ENCODE peak calls at places on chromosomes 3 and 15, in four cellular contexts. One of them, this sample, is unnamed.

GRCh38 chr15:88707766-88708165 is 69.0 kb downstream of the ISG20 start:
- DNase-seq in AG04450: no peak
- DNase-seq in GM23338: no peak
- DNase-seq in right atrium auricular region: no peak
- DNase-seq in this sample: no peak

GRCh38 chr3:18440053-18440768 is 15.1 kb upstream of the SATB1 start:
- DNase-seq in AG04450: no peak
- DNase-seq in right atrium auricular region: no peak
- DNase-seq in GM23338: no peak
- DNase-seq in this sample: peak; percentile 19

GRCh38 chr15:100279849-100280248 is 61.9 kb downstream of the ADAMTS17 start:
- DNase-seq in right atrium auricular region: no peak
- DNase-seq in AG04450: no peak
- DNase-seq in GM23338: no peak
- DNase-seq in this sample: no peak

GRCh38 chr3:190339130-190339529 is 16.9 kb upstream of the CLDN1 start:
- DNase-seq in GM23338: peak; percentile 6
- DNase-seq in right atrium auricular region: no peak
- DNase-seq in AG04450: no peak
- DNase-seq in this sample: peak; percentile 49

GRCh38 chr3:47578691-47579632 is at the start of gene CSPG5:
- DNase-seq in right atrium auricular region: no peak
- DNase-seq in GM23338: peak; percentile 59
- DNase-seq in AG04450: no peak
- DNase-seq in this sample: no peak

GRCh38 chr3:43770426-43771103 is 79.8 kb downstream of the ABHD5 start:
- DNase-seq in right atrium auricular region: peak; percentile 92
- DNase-seq in AG04450: no peak
- DNase-seq in GM23338: no peak
- DNase-seq in this sample: peak; percentile 50

GRCh38 chr15:77569647-77570186 is 63.0 kb downstream of the LINGO1 start:
- DNase-seq in right atrium auricular region: no peak
- DNase-seq in AG04450: no peak
- DNase-seq in GM23338: no peak
- DNase-seq in this sample: no peak

GRCh38 chr15:74614744-74615312 is 808 bp upstream of the CLK3 start:
- DNase-seq in AG04450: no peak
- DNase-seq in right atrium auricular region: peak; percentile 82
- DNase-seq in GM23338: peak; percentile 66
- DNase-seq in this sample: peak; percentile 68

GRCh38 chr3:31546152-31546551 is 13.4 kb downstream of the STT3B start:
- DNase-seq in right atrium auricular region: no peak
- DNase-seq in AG04450: no peak
- DNase-seq in GM23338: peak; percentile 39
- DNase-seq in this sample: no peak

GRCh38 chr3:152268501-152269422 is at the start of gene MBNL1:
- DNase-seq in right atrium auricular region: peak; percentile 88
- DNase-seq in AG04450: peak; percentile 27
- DNase-seq in GM23338: peak; percentile 75
- DNase-seq in this sample: peak; percentile 79

GRCh38 chr15:67836477-67836876 is 3.4 kb downstream of the RNU6-1 start:
- DNase-seq in AG04450: no peak
- DNase-seq in right atrium auricular region: no peak
- DNase-seq in GM23338: peak; percentile 85
- DNase-seq in this sample: peak; percentile 62

GRCh38 chr15:86284630-86285029 is 205.0 kb downstream of the AGBL1 start:
- DNase-seq in right atrium auricular region: no peak
- DNase-seq in GM23338: no peak
- DNase-seq in AG04450: no peak
- DNase-seq in this sample: no peak

GRCh38 chr3:89223188-89223587 is 115.8 kb downstream of the EPHA3 start:
- DNase-seq in AG04450: no peak
- DNase-seq in GM23338: no peak
- DNase-seq in right atrium auricular region: no peak
- DNase-seq in this sample: no peak

GRCh38 chr15:62809106-62809967 is 233.2 kb upstream of the TPM1 start:
- DNase-seq in right atrium auricular region: no peak
- DNase-seq in GM23338: no peak
- DNase-seq in AG04450: peak; percentile 46
- DNase-seq in this sample: no peak

GRCh38 chr15:70447927-70448698 is 315.2 kb downstream of the UACA start:
- DNase-seq in right atrium auricular region: no peak
- DNase-seq in GM23338: peak; percentile 38
- DNase-seq in AG04450: no peak
- DNase-seq in this sample: no peak

DNA sequence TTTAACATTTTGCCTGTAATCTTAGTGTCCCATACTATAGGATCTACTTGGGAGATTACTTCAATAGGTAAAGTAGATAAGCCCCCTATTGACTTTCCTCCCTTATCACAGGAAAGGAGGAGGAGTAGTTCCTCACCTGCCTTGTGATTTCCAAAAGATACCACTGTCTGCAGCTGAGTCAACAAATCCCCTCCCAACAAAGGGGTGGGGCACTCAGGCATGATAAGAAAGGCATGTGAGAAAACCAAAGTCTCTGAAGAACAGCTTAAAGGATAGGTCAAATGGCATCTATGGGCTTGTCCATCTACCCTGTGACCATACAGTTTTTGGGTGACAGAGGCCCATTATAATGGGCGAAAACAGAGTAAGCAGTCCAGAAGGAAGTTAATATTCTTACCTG is 71.3 kb upstream of the WNT7A start:
- DNase-seq in right atrium auricular region: no peak
- DNase-seq in GM23338: no peak
- DNase-seq in AG04450: no peak
- DNase-seq in this sample: no peak
- H3K4me3 ChIP-seq in right atrium auricular region: no peak overlapping the region
- H3K4me3 ChIP-seq in GM23338: no peak overlapping the region
- H3K4me3 ChIP-seq in AG04450: no peak overlapping the region
- H3K4me3 ChIP-seq in this sample: no peak overlapping the region

GRCh38 chr15:40923551-40923950 is 5.6 kb upstream of the DLL4 start:
- DNase-seq in AG04450: no peak
- DNase-seq in right atrium auricular region: no peak
- DNase-seq in GM23338: no peak
- DNase-seq in this sample: no peak

GRCh38 chr15:40926659-40927496 is 2.3 kb upstream of the DLL4 start:
- DNase-seq in right atrium auricular region: no peak
- DNase-seq in AG04450: no peak
- DNase-seq in GM23338: peak; percentile 64
- DNase-seq in this sample: no peak

GRCh38 chr15:40925863-40926658 is 3.1 kb upstream of the DLL4 start:
- DNase-seq in AG04450: no peak
- DNase-seq in GM23338: peak; percentile 78
- DNase-seq in right atrium auricular region: no peak
- DNase-seq in this sample: no peak

GRCh38 chr15:40927497-40928346 is 1.4 kb upstream of the DLL4 start:
- DNase-seq in AG04450: no peak
- DNase-seq in GM23338: peak; percentile 56
- DNase-seq in right atrium auricular region: no peak
- DNase-seq in this sample: no peak

DNA sequence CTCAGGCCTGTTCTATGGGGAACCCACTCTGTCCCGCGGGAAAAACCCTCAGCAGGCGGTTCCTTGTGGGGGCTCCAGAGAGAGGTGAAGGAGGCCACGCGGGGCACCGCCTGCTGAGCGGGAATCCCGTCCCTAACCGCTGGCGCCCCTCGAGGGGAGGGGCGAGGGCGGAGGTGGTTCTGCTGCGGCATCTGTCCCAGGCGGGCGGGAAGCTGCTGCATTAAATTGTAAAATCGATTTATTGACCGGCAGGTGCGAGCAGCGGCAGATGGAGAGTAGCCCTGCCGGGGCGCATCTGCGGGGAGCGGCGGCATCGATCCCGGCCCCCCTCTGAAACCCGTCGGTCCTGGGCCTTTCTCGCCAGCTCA is 3.7 kb upstream of the DLL4 start:
- DNase-seq in GM23338: peak; percentile 49
- DNase-seq in AG04450: no peak
- DNase-seq in right atrium auricular region: no peak
- DNase-seq in this sample: no peak
- H3K4me3 ChIP-seq in GM23338: peak overlapping the region; percentile 88
- H3K4me3 ChIP-seq in AG04450: no peak overlapping the region
- H3K4me3 ChIP-seq in right atrium auricular region: no peak overlapping the region
- H3K4me3 ChIP-seq in this sample: no peak overlapping the region

GRCh38 chr3:63015614-63016016 is 140.4 kb upstream of the CADPS start:
- DNase-seq in AG04450: no peak
- DNase-seq in GM23338: peak; percentile 93
- DNase-seq in right atrium auricular region: no peak
- DNase-seq in this sample: no peak
- H3K4me3 ChIP-seq in AG04450: no peak overlapping the region
- H3K4me3 ChIP-seq in GM23338: peak overlapping the region; percentile 22
- H3K4me3 ChIP-seq in right atrium auricular region: no peak overlapping the region
- H3K4me3 ChIP-seq in this sample: no peak overlapping the region

GRCh38 chr3:187368765-187369450 is 723 bp downstream of the RTP4 start:
- DNase-seq in GM23338: no peak
- DNase-seq in AG04450: no peak
- DNase-seq in right atrium auricular region: no peak
- DNase-seq in this sample: no peak

GRCh38 chr3:187361835-187362234 is 6.3 kb upstream of the RTP4 start:
- DNase-seq in right atrium auricular region: no peak
- DNase-seq in AG04450: no peak
- DNase-seq in GM23338: peak; percentile 63
- DNase-seq in this sample: no peak

GRCh38 chr3:187368251-187368733 is at the start of gene RTP4:
- DNase-seq in right atrium auricular region: no peak
- DNase-seq in GM23338: no peak
- DNase-seq in AG04450: no peak
- DNase-seq in this sample: peak; percentile 7

GRCh38 chr3:187370051-187370450 is 1.9 kb downstream of the RTP4 start:
- DNase-seq in GM23338: no peak
- DNase-seq in right atrium auricular region: no peak
- DNase-seq in AG04450: no peak
- DNase-seq in this sample: no peak

GRCh38 chr3:187367561-187368103 is 553 bp upstream of the RTP4 start:
- DNase-seq in AG04450: no peak
- DNase-seq in right atrium auricular region: no peak
- DNase-seq in GM23338: no peak
- DNase-seq in this sample: no peak
- H3K4me3 ChIP-seq in AG04450: no peak overlapping the region
- H3K4me3 ChIP-seq in right atrium auricular region: peak overlapping the region; percentile 40
- H3K4me3 ChIP-seq in GM23338: no peak overlapping the region
- H3K4me3 ChIP-seq in this sample: no peak overlapping the region

DNA sequence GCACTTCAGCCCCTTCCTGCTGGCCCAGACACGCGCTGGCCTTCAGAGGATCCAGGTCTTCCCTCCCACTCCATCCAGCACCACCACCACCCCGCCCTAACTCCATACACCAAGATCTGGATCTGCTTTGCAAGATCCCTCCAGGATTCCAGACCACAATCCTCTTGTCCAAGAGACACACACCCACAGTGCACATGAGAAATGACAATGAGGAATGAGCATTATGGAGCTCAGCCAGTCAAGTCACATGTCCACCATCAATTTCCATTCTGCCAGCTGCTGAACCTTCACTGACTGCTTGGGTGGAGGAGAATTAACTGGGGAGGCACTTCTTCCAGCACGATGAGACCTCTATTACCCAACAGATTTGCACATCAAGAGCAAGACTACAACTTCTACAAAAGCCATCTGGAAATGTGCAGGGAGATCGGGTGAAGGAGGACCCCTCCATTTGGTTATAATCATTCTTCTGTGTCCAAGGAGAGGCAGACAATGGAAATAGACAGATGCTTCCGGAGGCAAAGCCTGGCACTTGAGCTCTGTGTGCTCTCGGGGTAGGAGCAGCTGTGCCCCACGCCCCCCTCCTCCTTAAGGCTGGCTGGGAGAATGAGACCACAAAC is 12.3 kb upstream of the SPATA12 start:
- DNase-seq in GM23338: no peak
- DNase-seq in right atrium auricular region: peak; percentile 65
- DNase-seq in AG04450: no peak
- DNase-seq in this sample: no peak
- H3K4me3 ChIP-seq in GM23338: no peak overlapping the region
- H3K4me3 ChIP-seq in right atrium auricular region: no peak overlapping the region
- H3K4me3 ChIP-seq in AG04450: no peak overlapping the region
- H3K4me3 ChIP-seq in this sample: no peak overlapping the region

GRCh38 chr15:55197719-55198118 is 978 bp upstream of the RSL24D1 start:
- DNase-seq in AG04450: no peak
- DNase-seq in right atrium auricular region: no peak
- DNase-seq in GM23338: no peak
- DNase-seq in this sample: no peak
- H3K4me3 ChIP-seq in AG04450: peak overlapping the region; percentile 92
- H3K4me3 ChIP-seq in right atrium auricular region: peak overlapping the region; percentile 71
- H3K4me3 ChIP-seq in GM23338: peak overlapping the region; percentile 93
- H3K4me3 ChIP-seq in this sample: peak overlapping the region; percentile 91

DNA sequence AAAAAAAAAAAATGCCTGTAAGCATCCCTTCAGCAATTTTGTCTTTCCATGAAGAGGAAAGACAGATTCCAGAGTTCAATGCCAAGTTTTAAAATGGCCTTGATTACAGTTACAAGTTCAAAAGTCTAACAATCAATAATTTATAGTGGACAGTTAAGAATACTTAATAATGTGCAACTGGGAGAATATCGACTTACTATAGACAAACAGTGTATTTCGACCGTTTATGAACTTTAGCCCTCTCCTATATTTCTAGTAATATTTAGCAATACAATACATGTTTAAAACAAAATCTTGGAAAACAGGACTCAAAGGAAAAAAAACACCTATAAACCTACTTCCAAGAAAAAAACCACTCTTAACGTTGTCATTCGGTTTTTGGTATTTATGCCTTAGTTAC is 1.5 kb downstream of the PBRM1 start:
- DNase-seq in GM23338: no peak
- DNase-seq in AG04450: no peak
- DNase-seq in right atrium auricular region: no peak
- DNase-seq in this sample: no peak
- H3K4me3 ChIP-seq in GM23338: peak overlapping the region; percentile 99
- H3K4me3 ChIP-seq in AG04450: no peak overlapping the region
- H3K4me3 ChIP-seq in right atrium auricular region: no peak overlapping the region
- H3K4me3 ChIP-seq in this sample: peak overlapping the region; percentile 89